ENCODE peak calls at places on chromosomes 11 and 22, in eight cellular contexts. One of them, this sample, is unnamed.

GRCh38 chr11:122681070-122681469 is 25.5 kb downstream of the UBASH3B start:
- DNase-seq in stimulated activated CD4-positive, alpha-beta T cell treated with anti-CD3 and anti-CD28 coated beads, TNF-alpha, amount 100 ng/mL, for 1 hour: no peak
- DNase-seq in activated CD4-positive, alpha-beta T cell treated with anti-CD3 and anti-CD28 coated beads for 24 hours: no peak
- DNase-seq in LoVo: no peak
- DNase-seq in A549: no peak
- DNase-seq in GM18507: no peak
- DNase-seq in hippocampal formation: no peak
- DNase-seq in lower lobe of right lung: no peak
- DNase-seq in this sample: no peak

GRCh38 chr22:29456211-29456671 is 17.9 kb downstream of the RFPL1 start:
- DNase-seq in stimulated activated CD4-positive, alpha-beta T cell treated with anti-CD3 and anti-CD28 coated beads, TNF-alpha, amount 100 ng/mL, for 1 hour: no peak
- DNase-seq in activated CD4-positive, alpha-beta T cell treated with anti-CD3 and anti-CD28 coated beads for 24 hours: no peak
- DNase-seq in LoVo: no peak
- DNase-seq in A549: no peak
- DNase-seq in GM18507: no peak
- DNase-seq in hippocampal formation: no peak
- DNase-seq in lower lobe of right lung: no peak
- DNase-seq in this sample: no peak

GRCh38 chr22:41856484-41856883 is 23.6 kb downstream of the SREBF2 start:
- DNase-seq in stimulated activated CD4-positive, alpha-beta T cell treated with anti-CD3 and anti-CD28 coated beads, TNF-alpha, amount 100 ng/mL, for 1 hour: no peak
- DNase-seq in activated CD4-positive, alpha-beta T cell treated with anti-CD3 and anti-CD28 coated beads for 24 hours: no peak
- DNase-seq in LoVo: peak
- DNase-seq in A549: no peak
- DNase-seq in GM18507: no peak
- DNase-seq in hippocampal formation: no peak
- DNase-seq in lower lobe of right lung: no peak
- DNase-seq in this sample: peak

GRCh38 chr11:111393096-111393495 is 14.0 kb upstream of the POU2AF1 start:
- DNase-seq in stimulated activated CD4-positive, alpha-beta T cell treated with anti-CD3 and anti-CD28 coated beads, TNF-alpha, amount 100 ng/mL, for 1 hour: no peak
- DNase-seq in activated CD4-positive, alpha-beta T cell treated with anti-CD3 and anti-CD28 coated beads for 24 hours: no peak
- DNase-seq in LoVo: no peak
- DNase-seq in A549: no peak
- DNase-seq in GM18507: no peak
- DNase-seq in hippocampal formation: no peak
- DNase-seq in lower lobe of right lung: no peak
- DNase-seq in this sample: no peak

GRCh38 chr11:36195496-36196346 is 93.5 kb downstream of the COMMD9 start:
- DNase-seq in stimulated activated CD4-positive, alpha-beta T cell treated with anti-CD3 and anti-CD28 coated beads, TNF-alpha, amount 100 ng/mL, for 1 hour: no peak
- DNase-seq in activated CD4-positive, alpha-beta T cell treated with anti-CD3 and anti-CD28 coated beads for 24 hours: no peak
- DNase-seq in LoVo: no peak
- DNase-seq in A549: no peak
- DNase-seq in GM18507: no peak
- DNase-seq in hippocampal formation: no peak
- DNase-seq in lower lobe of right lung: no peak
- DNase-seq in this sample: no peak

GRCh38 chr11:46260161-46260560 is 17.3 kb upstream of the CREB3L1 start:
- DNase-seq in stimulated activated CD4-positive, alpha-beta T cell treated with anti-CD3 and anti-CD28 coated beads, TNF-alpha, amount 100 ng/mL, for 1 hour: no peak
- DNase-seq in activated CD4-positive, alpha-beta T cell treated with anti-CD3 and anti-CD28 coated beads for 24 hours: no peak
- DNase-seq in LoVo: no peak
- DNase-seq in A549: no peak
- DNase-seq in GM18507: no peak
- DNase-seq in hippocampal formation: no peak
- DNase-seq in lower lobe of right lung: no peak
- DNase-seq in this sample: no peak

GRCh38 chr11:112723676-112724075 is 237.5 kb upstream of the NCAM1 start:
- DNase-seq in stimulated activated CD4-positive, alpha-beta T cell treated with anti-CD3 and anti-CD28 coated beads, TNF-alpha, amount 100 ng/mL, for 1 hour: no peak
- DNase-seq in activated CD4-positive, alpha-beta T cell treated with anti-CD3 and anti-CD28 coated beads for 24 hours: no peak
- DNase-seq in LoVo: no peak
- DNase-seq in A549: no peak
- DNase-seq in GM18507: no peak
- DNase-seq in hippocampal formation: no peak
- DNase-seq in lower lobe of right lung: no peak
- DNase-seq in this sample: no peak

GRCh38 chr22:26295583-26296126 is 126.4 kb downstream of the SEZ6L start:
- DNase-seq in stimulated activated CD4-positive, alpha-beta T cell treated with anti-CD3 and anti-CD28 coated beads, TNF-alpha, amount 100 ng/mL, for 1 hour: no peak
- DNase-seq in activated CD4-positive, alpha-beta T cell treated with anti-CD3 and anti-CD28 coated beads for 24 hours: no peak
- DNase-seq in LoVo: no peak
- DNase-seq in A549: no peak
- DNase-seq in GM18507: no peak
- DNase-seq in hippocampal formation: no peak
- DNase-seq in lower lobe of right lung: no peak
- DNase-seq in this sample: no peak

GRCh38 chr22:46090051-46090591 is 60.2 kb upstream of the PPARA start:
- DNase-seq in stimulated activated CD4-positive, alpha-beta T cell treated with anti-CD3 and anti-CD28 coated beads, TNF-alpha, amount 100 ng/mL, for 1 hour: no peak
- DNase-seq in activated CD4-positive, alpha-beta T cell treated with anti-CD3 and anti-CD28 coated beads for 24 hours: no peak
- DNase-seq in LoVo: no peak
- DNase-seq in A549: no peak
- DNase-seq in GM18507: no peak
- DNase-seq in hippocampal formation: no peak
- DNase-seq in lower lobe of right lung: peak
- DNase-seq in this sample: peak

GRCh38 chr11:71309181-71309580 is 56.8 kb upstream of the SHANK2 start:
- DNase-seq in stimulated activated CD4-positive, alpha-beta T cell treated with anti-CD3 and anti-CD28 coated beads, TNF-alpha, amount 100 ng/mL, for 1 hour: no peak
- DNase-seq in activated CD4-positive, alpha-beta T cell treated with anti-CD3 and anti-CD28 coated beads for 24 hours: no peak
- DNase-seq in LoVo: no peak
- DNase-seq in A549: no peak
- DNase-seq in GM18507: no peak
- DNase-seq in hippocampal formation: no peak
- DNase-seq in lower lobe of right lung: no peak
- DNase-seq in this sample: no peak

GRCh38 chr22:27206001-27206746 is 548.8 kb downstream of the MIAT start:
- DNase-seq in stimulated activated CD4-positive, alpha-beta T cell treated with anti-CD3 and anti-CD28 coated beads, TNF-alpha, amount 100 ng/mL, for 1 hour: no peak
- DNase-seq in activated CD4-positive, alpha-beta T cell treated with anti-CD3 and anti-CD28 coated beads for 24 hours: no peak
- DNase-seq in LoVo: no peak
- DNase-seq in A549: no peak
- DNase-seq in GM18507: no peak
- DNase-seq in hippocampal formation: no peak
- DNase-seq in lower lobe of right lung: no peak
- DNase-seq in this sample: no peak

GRCh38 chr11:62545437-62546243 is 966 bp downstream of the AHNAK start:
- DNase-seq in stimulated activated CD4-positive, alpha-beta T cell treated with anti-CD3 and anti-CD28 coated beads, TNF-alpha, amount 100 ng/mL, for 1 hour: no peak
- DNase-seq in activated CD4-positive, alpha-beta T cell treated with anti-CD3 and anti-CD28 coated beads for 24 hours: peak
- DNase-seq in LoVo: peak
- DNase-seq in A549: peak
- DNase-seq in GM18507: no peak
- DNase-seq in hippocampal formation: no peak
- DNase-seq in lower lobe of right lung: peak
- DNase-seq in this sample: peak

GRCh38 chr11:32213223-32213622 is 122.3 kb downstream of the RCN1 start:
- DNase-seq in stimulated activated CD4-positive, alpha-beta T cell treated with anti-CD3 and anti-CD28 coated beads, TNF-alpha, amount 100 ng/mL, for 1 hour: no peak
- DNase-seq in activated CD4-positive, alpha-beta T cell treated with anti-CD3 and anti-CD28 coated beads for 24 hours: peak
- DNase-seq in LoVo: no peak
- DNase-seq in A549: peak
- DNase-seq in GM18507: no peak
- DNase-seq in hippocampal formation: no peak
- DNase-seq in lower lobe of right lung: no peak
- DNase-seq in this sample: no peak

GRCh38 chr22:24407278-24407665 is 20.1 kb upstream of the ADORA2A start:
- DNase-seq in stimulated activated CD4-positive, alpha-beta T cell treated with anti-CD3 and anti-CD28 coated beads, TNF-alpha, amount 100 ng/mL, for 1 hour: no peak
- DNase-seq in activated CD4-positive, alpha-beta T cell treated with anti-CD3 and anti-CD28 coated beads for 24 hours: no peak
- DNase-seq in LoVo: no peak
- DNase-seq in A549: no peak
- DNase-seq in GM18507: no peak
- DNase-seq in hippocampal formation: no peak
- DNase-seq in lower lobe of right lung: no peak
- DNase-seq in this sample: no peak

GRCh38 chr11:6505577-6506240 is 8.6 kb downstream of the DNHD1 start:
- DNase-seq in stimulated activated CD4-positive, alpha-beta T cell treated with anti-CD3 and anti-CD28 coated beads, TNF-alpha, amount 100 ng/mL, for 1 hour: no peak
- DNase-seq in activated CD4-positive, alpha-beta T cell treated with anti-CD3 and anti-CD28 coated beads for 24 hours: no peak
- DNase-seq in LoVo: peak
- DNase-seq in A549: peak
- DNase-seq in GM18507: no peak
- DNase-seq in hippocampal formation: peak
- DNase-seq in lower lobe of right lung: no peak
- DNase-seq in this sample: peak

GRCh38 chr22:39414377-39414776 is 14.8 kb downstream of the TAB1 start:
- DNase-seq in stimulated activated CD4-positive, alpha-beta T cell treated with anti-CD3 and anti-CD28 coated beads, TNF-alpha, amount 100 ng/mL, for 1 hour: no peak
- DNase-seq in activated CD4-positive, alpha-beta T cell treated with anti-CD3 and anti-CD28 coated beads for 24 hours: no peak
- DNase-seq in LoVo: no peak
- DNase-seq in A549: no peak
- DNase-seq in GM18507: no peak
- DNase-seq in hippocampal formation: no peak
- DNase-seq in lower lobe of right lung: no peak
- DNase-seq in this sample: no peak

GRCh38 chr11:63802637-63803414 is 10.4 kb upstream of the SPINDOC start:
- DNase-seq in stimulated activated CD4-positive, alpha-beta T cell treated with anti-CD3 and anti-CD28 coated beads, TNF-alpha, amount 100 ng/mL, for 1 hour: no peak
- DNase-seq in activated CD4-positive, alpha-beta T cell treated with anti-CD3 and anti-CD28 coated beads for 24 hours: no peak
- DNase-seq in LoVo: peak
- DNase-seq in A549: peak
- DNase-seq in GM18507: no peak
- DNase-seq in hippocampal formation: no peak
- DNase-seq in lower lobe of right lung: no peak
- DNase-seq in this sample: peak

GRCh38 chr11:64131657-64132387 is 34.1 kb downstream of the MACROD1 start:
- DNase-seq in stimulated activated CD4-positive, alpha-beta T cell treated with anti-CD3 and anti-CD28 coated beads, TNF-alpha, amount 100 ng/mL, for 1 hour: no peak
- DNase-seq in activated CD4-positive, alpha-beta T cell treated with anti-CD3 and anti-CD28 coated beads for 24 hours: no peak
- DNase-seq in LoVo: no peak
- DNase-seq in A549: no peak
- DNase-seq in GM18507: no peak
- DNase-seq in hippocampal formation: no peak
- DNase-seq in lower lobe of right lung: peak
- DNase-seq in this sample: no peak

GRCh38 chr11:1029686-1030085 is 6.8 kb downstream of the MUC6 start:
- DNase-seq in stimulated activated CD4-positive, alpha-beta T cell treated with anti-CD3 and anti-CD28 coated beads, TNF-alpha, amount 100 ng/mL, for 1 hour: no peak
- DNase-seq in activated CD4-positive, alpha-beta T cell treated with anti-CD3 and anti-CD28 coated beads for 24 hours: no peak
- DNase-seq in LoVo: no peak
- DNase-seq in A549: peak
- DNase-seq in GM18507: no peak
- DNase-seq in hippocampal formation: no peak
- DNase-seq in lower lobe of right lung: no peak
- DNase-seq in this sample: no peak

GRCh38 chr22:45968751-45969413 is 8.1 kb downstream of the WNT7B start:
- DNase-seq in stimulated activated CD4-positive, alpha-beta T cell treated with anti-CD3 and anti-CD28 coated beads, TNF-alpha, amount 100 ng/mL, for 1 hour: no peak
- DNase-seq in activated CD4-positive, alpha-beta T cell treated with anti-CD3 and anti-CD28 coated beads for 24 hours: no peak
- DNase-seq in LoVo: no peak
- DNase-seq in A549: no peak
- DNase-seq in GM18507: no peak
- DNase-seq in hippocampal formation: no peak
- DNase-seq in lower lobe of right lung: no peak
- DNase-seq in this sample: no peak

GRCh38 chr11:74024630-74025029 is 15.7 kb upstream of the UCP3 start:
- DNase-seq in stimulated activated CD4-positive, alpha-beta T cell treated with anti-CD3 and anti-CD28 coated beads, TNF-alpha, amount 100 ng/mL, for 1 hour: no peak
- DNase-seq in activated CD4-positive, alpha-beta T cell treated with anti-CD3 and anti-CD28 coated beads for 24 hours: no peak
- DNase-seq in LoVo: no peak
- DNase-seq in A549: no peak
- DNase-seq in GM18507: no peak
- DNase-seq in hippocampal formation: no peak
- DNase-seq in lower lobe of right lung: peak
- DNase-seq in this sample: no peak

GRCh38 chr22:27676545-27677188 is 124.9 kb downstream of the MN1 start:
- DNase-seq in stimulated activated CD4-positive, alpha-beta T cell treated with anti-CD3 and anti-CD28 coated beads, TNF-alpha, amount 100 ng/mL, for 1 hour: no peak
- DNase-seq in activated CD4-positive, alpha-beta T cell treated with anti-CD3 and anti-CD28 coated beads for 24 hours: no peak
- DNase-seq in LoVo: no peak
- DNase-seq in A549: no peak
- DNase-seq in GM18507: no peak
- DNase-seq in hippocampal formation: no peak
- DNase-seq in lower lobe of right lung: no peak
- DNase-seq in this sample: no peak

GRCh38 chr11:986270-986951 is 50.1 kb downstream of the MUC6 start:
- DNase-seq in stimulated activated CD4-positive, alpha-beta T cell treated with anti-CD3 and anti-CD28 coated beads, TNF-alpha, amount 100 ng/mL, for 1 hour: no peak
- DNase-seq in activated CD4-positive, alpha-beta T cell treated with anti-CD3 and anti-CD28 coated beads for 24 hours: no peak
- DNase-seq in LoVo: no peak
- DNase-seq in A549: no peak
- DNase-seq in GM18507: no peak
- DNase-seq in hippocampal formation: no peak
- DNase-seq in lower lobe of right lung: peak
- DNase-seq in this sample: peak

GRCh38 chr11:131683131-131683530 is 312.7 kb downstream of the NTM start:
- DNase-seq in stimulated activated CD4-positive, alpha-beta T cell treated with anti-CD3 and anti-CD28 coated beads, TNF-alpha, amount 100 ng/mL, for 1 hour: no peak
- DNase-seq in activated CD4-positive, alpha-beta T cell treated with anti-CD3 and anti-CD28 coated beads for 24 hours: no peak
- DNase-seq in LoVo: no peak
- DNase-seq in A549: no peak
- DNase-seq in GM18507: no peak
- DNase-seq in hippocampal formation: no peak
- DNase-seq in lower lobe of right lung: no peak
- DNase-seq in this sample: no peak

GRCh38 chr22:50530857-50531545 is 1.2 kb upstream of the TYMP start:
- DNase-seq in stimulated activated CD4-positive, alpha-beta T cell treated with anti-CD3 and anti-CD28 coated beads, TNF-alpha, amount 100 ng/mL, for 1 hour: peak
- DNase-seq in activated CD4-positive, alpha-beta T cell treated with anti-CD3 and anti-CD28 coated beads for 24 hours: peak
- DNase-seq in LoVo: peak
- DNase-seq in A549: peak
- DNase-seq in GM18507: no peak
- DNase-seq in hippocampal formation: no peak
- DNase-seq in lower lobe of right lung: peak
- DNase-seq in this sample: peak

GRCh38 chr11:22785251-22785650 is 44.4 kb downstream of the SVIP start:
- DNase-seq in stimulated activated CD4-positive, alpha-beta T cell treated with anti-CD3 and anti-CD28 coated beads, TNF-alpha, amount 100 ng/mL, for 1 hour: no peak
- DNase-seq in activated CD4-positive, alpha-beta T cell treated with anti-CD3 and anti-CD28 coated beads for 24 hours: no peak
- DNase-seq in LoVo: no peak
- DNase-seq in A549: no peak
- DNase-seq in GM18507: no peak
- DNase-seq in hippocampal formation: no peak
- DNase-seq in lower lobe of right lung: no peak
- DNase-seq in this sample: no peak

GRCh38 chr11:93166867-93167266 is 30.9 kb downstream of the SLC36A4 start:
- DNase-seq in stimulated activated CD4-positive, alpha-beta T cell treated with anti-CD3 and anti-CD28 coated beads, TNF-alpha, amount 100 ng/mL, for 1 hour: no peak
- DNase-seq in activated CD4-positive, alpha-beta T cell treated with anti-CD3 and anti-CD28 coated beads for 24 hours: no peak
- DNase-seq in LoVo: no peak
- DNase-seq in A549: no peak
- DNase-seq in GM18507: no peak
- DNase-seq in hippocampal formation: no peak
- DNase-seq in lower lobe of right lung: no peak
- DNase-seq in this sample: no peak

GRCh38 chr11:23278121-23278520 is 417.8 kb upstream of the CCDC179 start:
- DNase-seq in stimulated activated CD4-positive, alpha-beta T cell treated with anti-CD3 and anti-CD28 coated beads, TNF-alpha, amount 100 ng/mL, for 1 hour: no peak
- DNase-seq in activated CD4-positive, alpha-beta T cell treated with anti-CD3 and anti-CD28 coated beads for 24 hours: no peak
- DNase-seq in LoVo: no peak
- DNase-seq in A549: no peak
- DNase-seq in GM18507: no peak
- DNase-seq in hippocampal formation: no peak
- DNase-seq in lower lobe of right lung: no peak
- DNase-seq in this sample: no peak

GRCh38 chr22:43845981-43846380 is 16.3 kb downstream of the SULT4A1 start:
- DNase-seq in stimulated activated CD4-positive, alpha-beta T cell treated with anti-CD3 and anti-CD28 coated beads, TNF-alpha, amount 100 ng/mL, for 1 hour: no peak
- DNase-seq in activated CD4-positive, alpha-beta T cell treated with anti-CD3 and anti-CD28 coated beads for 24 hours: no peak
- DNase-seq in LoVo: no peak
- DNase-seq in A549: no peak
- DNase-seq in GM18507: no peak
- DNase-seq in hippocampal formation: no peak
- DNase-seq in lower lobe of right lung: no peak
- DNase-seq in this sample: no peak

GRCh38 chr11:119166368-119167076 is 2.0 kb upstream of the NLRX1 start:
- DNase-seq in stimulated activated CD4-positive, alpha-beta T cell treated with anti-CD3 and anti-CD28 coated beads, TNF-alpha, amount 100 ng/mL, for 1 hour: no peak
- DNase-seq in activated CD4-positive, alpha-beta T cell treated with anti-CD3 and anti-CD28 coated beads for 24 hours: no peak
- DNase-seq in LoVo: peak
- DNase-seq in A549: peak
- DNase-seq in GM18507: no peak
- DNase-seq in hippocampal formation: no peak
- DNase-seq in lower lobe of right lung: peak
- DNase-seq in this sample: no peak

GRCh38 chr11:122050021-122050710 is 65.8 kb downstream of the BLID start:
- DNase-seq in stimulated activated CD4-positive, alpha-beta T cell treated with anti-CD3 and anti-CD28 coated beads, TNF-alpha, amount 100 ng/mL, for 1 hour: no peak
- DNase-seq in activated CD4-positive, alpha-beta T cell treated with anti-CD3 and anti-CD28 coated beads for 24 hours: no peak
- DNase-seq in LoVo: no peak
- DNase-seq in A549: no peak
- DNase-seq in GM18507: no peak
- DNase-seq in hippocampal formation: no peak
- DNase-seq in lower lobe of right lung: no peak
- DNase-seq in this sample: no peak

GRCh38 chr11:69357458-69358397 is 63.8 kb downstream of the MYEOV start:
- DNase-seq in stimulated activated CD4-positive, alpha-beta T cell treated with anti-CD3 and anti-CD28 coated beads, TNF-alpha, amount 100 ng/mL, for 1 hour: no peak
- DNase-seq in activated CD4-positive, alpha-beta T cell treated with anti-CD3 and anti-CD28 coated beads for 24 hours: no peak
- DNase-seq in LoVo: no peak
- DNase-seq in A549: no peak
- DNase-seq in GM18507: no peak
- DNase-seq in hippocampal formation: no peak
- DNase-seq in lower lobe of right lung: peak
- DNase-seq in this sample: no peak

GRCh38 chr22:46340676-46341075 is 5.2 kb downstream of the TRMU start:
- DNase-seq in stimulated activated CD4-positive, alpha-beta T cell treated with anti-CD3 and anti-CD28 coated beads, TNF-alpha, amount 100 ng/mL, for 1 hour: no peak
- DNase-seq in activated CD4-positive, alpha-beta T cell treated with anti-CD3 and anti-CD28 coated beads for 24 hours: no peak
- DNase-seq in LoVo: no peak
- DNase-seq in A549: no peak
- DNase-seq in GM18507: no peak
- DNase-seq in hippocampal formation: no peak
- DNase-seq in lower lobe of right lung: peak
- DNase-seq in this sample: no peak

GRCh38 chr22:47401976-47402770 is 639.7 kb downstream of the TBC1D22A start:
- DNase-seq in stimulated activated CD4-positive, alpha-beta T cell treated with anti-CD3 and anti-CD28 coated beads, TNF-alpha, amount 100 ng/mL, for 1 hour: no peak
- DNase-seq in activated CD4-positive, alpha-beta T cell treated with anti-CD3 and anti-CD28 coated beads for 24 hours: no peak
- DNase-seq in LoVo: no peak
- DNase-seq in A549: no peak
- DNase-seq in GM18507: no peak
- DNase-seq in hippocampal formation: no peak
- DNase-seq in lower lobe of right lung: no peak
- DNase-seq in this sample: no peak

This sample was measured in HT-29.